ENCODE peak calls at places on chromosomes 7 and 10, in ten cellular contexts. P is activated naive CD4-positive, alpha-beta T cell treated with Interleukin-2 at 50 U/mL for 16 hours; I is HCEC 1CT; L is T-cell; V is A549; B is PC-9; K is stimulated activated CD8-positive, alpha-beta memory T cell treated with anti-CD3 and anti-CD28 coated beads, Interleukin-15, amount 100 ng/mL, for 1 hour; E is posterior vena cava; W is activated CD4-positive, alpha-beta T cell treated with anti-CD3 and anti-CD28 coated beads for 4 hours; J is HT1080. H is an unnamed sample.

GRCh38 chr10:125213541-125214282 is 53.3 kb upstream of the CTBP2 start:
- DNase-seq in L (no peak), I (no peak), J (no peak), E (no peak), B (no peak), P (no peak), V (no peak), W (no peak), K (no peak), H (no peak)

GRCh38 chr10:119005377-119006043 is 24.0 kb upstream of the NANOS1 start:
- DNase-seq in K (no peak), L (no peak), B (peak), E (no peak), I (peak), V (peak), J (peak), W (no peak), P (no peak), H (no peak)

GRCh38 chr10:2173328-2173727 is 436.0 kb upstream of the ADARB2 start:
- DNase-seq in E (no peak), K (no peak), I (no peak), J (no peak), W (no peak), V (no peak), L (no peak), B (no peak), P (no peak), H (no peak)

GRCh38 chr10:44993922-44994751 is 6.6 kb upstream of the ZNF22 start:
- DNase-seq in B (peak), K (no peak), J (no peak), E (no peak), V (no peak), I (no peak), P (no peak), W (no peak), L (no peak), H (no peak)

GRCh38 chr7:85004402-85004801 is 182.5 kb downstream of the SEMA3D start:
- DNase-seq in P (no peak), W (no peak), B (no peak), I (peak), J (no peak), K (no peak), V (no peak), E (no peak), L (no peak), H (no peak)

GRCh38 chr7:151796091-151796870 is 80.6 kb downstream of the PRKAG2 start:
- DNase-seq in L (no peak), E (peak), V (peak), J (peak), P (no peak), W (no peak), I (peak), K (no peak), B (peak), H (no peak)

GRCh38 chr10:124532106-124532641 is 70.6 kb downstream of the LHPP start:
- DNase-seq in K (no peak), W (no peak), B (peak), P (no peak), L (no peak), V (peak), E (no peak), J (no peak), I (no peak), H (no peak)

GRCh38 chr7:70587739-70588138 is 544.2 kb upstream of the GALNT17 start:
- DNase-seq in L (no peak), V (no peak), B (no peak), I (no peak), P (no peak), E (no peak), J (no peak), K (no peak), W (no peak), H (no peak)

GRCh38 chr10:58796242-58796641 is 283.6 kb downstream of the BICC1 start:
- DNase-seq in I (no peak), L (no peak), B (no peak), V (no peak), K (no peak), J (no peak), W (no peak), E (no peak), P (no peak), H (no peak)

GRCh38 chr10:119575506-119575905 is 21.3 kb downstream of the TIAL1 start:
- DNase-seq in V (peak), L (peak), B (no peak), E (no peak), J (peak), I (no peak), K (no peak), W (peak), P (no peak), H (no peak)

GRCh38 chr7:36943591-36944430 is 219.5 kb upstream of the AOAH start:
- DNase-seq in J (no peak), W (no peak), E (no peak), K (no peak), V (no peak), P (no peak), L (no peak), I (no peak), B (no peak), H (no peak)

GRCh38 chr10:123974406-123974805 is 82.8 kb upstream of the CPXM2 start:
- DNase-seq in W (no peak), L (no peak), E (no peak), P (no peak), I (peak), V (no peak), B (no peak), K (no peak), J (peak), H (no peak)

H was measured in NCI-H1092.